ENCODE peak calls at places on chromosomes 2 and 18, in four cellular contexts. W is coronary artery, L is M059J, V is EL. H is an unnamed sample.

GRCh38 chr2:234640657-234641056 is 143.8 kb upstream of the ARL4C start:
- DNase-seq in W (no peak), L (peak; percentile 9), V (no peak), H (no peak)

GRCh38 chr2:232502901-232503791 is 15.5 kb upstream of the ECEL1 start:
- DNase-seq in W (no peak), L (no peak), V (peak; percentile 35), H (peak; percentile 65)

GRCh38 chr2:126930970-126931590 is 32.4 kb downstream of the TEX51 start:
- DNase-seq in W (no peak), L (no peak), V (no peak), H (no peak)

GRCh38 chr18:63155910-63156773 is 163.4 kb downstream of the BCL2 start:
- DNase-seq in W (no peak), L (no peak), V (no peak), H (no peak)

GRCh38 chr2:67277450-67277849 is 119.7 kb upstream of the ETAA1 start:
- DNase-seq in W (no peak), L (no peak), V (no peak), H (no peak)

GRCh38 chr2:23905155-23905554 is 21.8 kb downstream of the ATAD2B start:
- DNase-seq in W (no peak), L (peak; percentile 66), V (peak; percentile 17), H (no peak)

GRCh38 chr18:183769-184168 is 25.4 kb downstream of the USP14 start:
- DNase-seq in W (no peak), L (peak; percentile 3), V (no peak), H (no peak)

GRCh38 chr2:113078350-113078839 is 10.6 kb downstream of the IL1F10 start:
- DNase-seq in W (no peak), L (peak; percentile 65), V (peak; percentile 11), H (no peak)

GRCh38 chr2:185919155-185919554 is 180.6 kb downstream of the FSIP2 start:
- DNase-seq in W (no peak), L (peak; percentile 18), V (peak; percentile 23), H (peak; percentile 52)